ENCODE peak calls at places on chromosomes 16 and 17, in five cellular contexts. One of them, this sample, is unnamed. For H3K9me3, the result is how much of the 10 kb centered on the place peaks cover.

GRCh38 chr17:81515530-81516041 is 3.0 kb upstream of the ACTG1 start:
- DNase-seq in neural progenitor cell: no peak
- DNase-seq in body of pancreas: no peak
- DNase-seq in psoas muscle: peak
- DNase-seq in OCI-LY7: no peak
- DNase-seq in this sample: no peak

GRCh38 chr17:66273391-66273722 is 29.1 kb upstream of the PRKCA start:
- DNase-seq in psoas muscle: no peak
- DNase-seq in OCI-LY7: no peak
- DNase-seq in body of pancreas: no peak
- DNase-seq in neural progenitor cell: no peak
- DNase-seq in this sample: no peak

GRCh38 chr16:11556214-11556819 is 30.4 kb downstream of the LITAF start:
- DNase-seq in psoas muscle: peak
- DNase-seq in neural progenitor cell: no peak
- DNase-seq in body of pancreas: no peak
- DNase-seq in OCI-LY7: no peak
- DNase-seq in this sample: no peak

GRCh38 chr16:10305912-10306311 is 79.9 kb upstream of the ATF7IP2 start:
- DNase-seq in OCI-LY7: no peak
- DNase-seq in psoas muscle: no peak
- DNase-seq in neural progenitor cell: no peak
- DNase-seq in body of pancreas: no peak
- DNase-seq in this sample: no peak

GRCh38 chr17:60230358-60230757 is 80.6 kb downstream of the CA4 start:
- DNase-seq in OCI-LY7: no peak
- DNase-seq in body of pancreas: no peak
- DNase-seq in neural progenitor cell: no peak
- DNase-seq in psoas muscle: no peak
- DNase-seq in this sample: no peak

GRCh38 chr17:82041139-82041814 is 3.8 kb upstream of the DCXR start:
- DNase-seq in psoas muscle: no peak
- DNase-seq in body of pancreas: no peak
- DNase-seq in OCI-LY7: no peak
- DNase-seq in neural progenitor cell: no peak
- DNase-seq in this sample: no peak

GRCh38 chr16:2284797-2285576 is 17.1 kb upstream of the RNPS1 start:
- DNase-seq in body of pancreas: no peak
- DNase-seq in neural progenitor cell: no peak
- DNase-seq in psoas muscle: no peak
- DNase-seq in OCI-LY7: no peak
- DNase-seq in this sample: no peak

GRCh38 chr16:24989417-24989978 is 25.7 kb downstream of the ARHGAP17 start:
- DNase-seq in psoas muscle: no peak
- DNase-seq in neural progenitor cell: no peak
- DNase-seq in OCI-LY7: no peak
- DNase-seq in body of pancreas: no peak
- DNase-seq in this sample: no peak

GRCh38 chr16:19696312-19696711 is 21.7 kb downstream of the KNOP1 start:
- DNase-seq in OCI-LY7: no peak
- DNase-seq in psoas muscle: peak
- DNase-seq in body of pancreas: peak
- DNase-seq in neural progenitor cell: no peak
- DNase-seq in this sample: peak

GRCh38 chr17:77286641-77287431 is 146.1 kb downstream of the SEC14L1 start:
- DNase-seq in neural progenitor cell: no peak
- DNase-seq in OCI-LY7: no peak
- DNase-seq in psoas muscle: peak
- DNase-seq in body of pancreas: peak
- DNase-seq in this sample: no peak

GRCh38 chr16:29898786-29899515 is 399 bp downstream of the SEZ6L2 start:
- DNase-seq in body of pancreas: peak
- DNase-seq in neural progenitor cell: peak
- DNase-seq in OCI-LY7: no peak
- DNase-seq in psoas muscle: peak
- DNase-seq in this sample: no peak

GRCh38 chr16:67942200-67942509 is 1.8 kb downstream of the LCAT start:
- DNase-seq in body of pancreas: peak
- DNase-seq in OCI-LY7: peak
- DNase-seq in psoas muscle: no peak
- DNase-seq in neural progenitor cell: peak
- DNase-seq in this sample: peak

GRCh38 chr17:80527016-80527645 is 17.5 kb upstream of the RPTOR start:
- DNase-seq in neural progenitor cell: no peak
- DNase-seq in OCI-LY7: no peak
- DNase-seq in body of pancreas: no peak
- DNase-seq in psoas muscle: no peak
- DNase-seq in this sample: no peak

GRCh38 chr17:76239538-76240274 is 587 bp downstream of the RNF157 start:
- DNase-seq in neural progenitor cell: peak
- DNase-seq in psoas muscle: no peak
- DNase-seq in OCI-LY7: no peak
- DNase-seq in body of pancreas: no peak
- DNase-seq in this sample: no peak

GRCh38 chr16:9154576-9155410 is 63.3 kb downstream of the HAPSTR1 start:
- DNase-seq in psoas muscle: no peak
- DNase-seq in neural progenitor cell: no peak
- DNase-seq in OCI-LY7: no peak
- DNase-seq in body of pancreas: no peak
- DNase-seq in this sample: no peak

GRCh38 chr17:27569884-27570577 is 61.0 kb upstream of the LGALS9 start:
- DNase-seq in psoas muscle: peak
- DNase-seq in neural progenitor cell: no peak
- DNase-seq in OCI-LY7: no peak
- DNase-seq in body of pancreas: peak
- DNase-seq in this sample: no peak

GRCh38 chr17:77204531-77204930 is 63.8 kb downstream of the SEC14L1 start:
- DNase-seq in psoas muscle: no peak
- DNase-seq in body of pancreas: no peak
- DNase-seq in OCI-LY7: no peak
- DNase-seq in neural progenitor cell: no peak
- DNase-seq in this sample: no peak

GRCh38 chr16:89573826-89574680 is 1.5 kb upstream of the CPNE7 start:
- DNase-seq in body of pancreas: no peak
- DNase-seq in OCI-LY7: no peak
- DNase-seq in neural progenitor cell: no peak
- DNase-seq in psoas muscle: no peak
- DNase-seq in this sample: no peak
- H3K9me3 ChIP-seq in body of pancreas: under half
- H3K9me3 ChIP-seq in OCI-LY7: under half
- H3K9me3 ChIP-seq in neural progenitor cell: under half
- H3K9me3 ChIP-seq in psoas muscle: under half
- H3K9me3 ChIP-seq in this sample: under half

GRCh38 chr16:59394526-59394925 is 660.4 kb upstream of the GOT2 start:
- DNase-seq in psoas muscle: no peak
- DNase-seq in neural progenitor cell: no peak
- DNase-seq in body of pancreas: no peak
- DNase-seq in OCI-LY7: no peak
- DNase-seq in this sample: no peak

GRCh38 chr16:59397638-59398037 is 663.5 kb upstream of the GOT2 start:
- DNase-seq in psoas muscle: no peak
- DNase-seq in OCI-LY7: no peak
- DNase-seq in body of pancreas: no peak
- DNase-seq in neural progenitor cell: no peak
- DNase-seq in this sample: no peak

GRCh38 chr16:59392911-59393310 is 658.8 kb upstream of the GOT2 start:
- DNase-seq in neural progenitor cell: no peak
- DNase-seq in psoas muscle: no peak
- DNase-seq in OCI-LY7: no peak
- DNase-seq in body of pancreas: no peak
- DNase-seq in this sample: no peak
- H3K9me3 ChIP-seq in neural progenitor cell: under half
- H3K9me3 ChIP-seq in psoas muscle: under half
- H3K9me3 ChIP-seq in OCI-LY7: under half
- H3K9me3 ChIP-seq in body of pancreas: under half
- H3K9me3 ChIP-seq in this sample: under half

GRCh38 chr16:35310999-35311398 is 1851.6 kb downstream of the TP53TG3F start:
- DNase-seq in OCI-LY7: no peak
- DNase-seq in psoas muscle: no peak
- DNase-seq in body of pancreas: no peak
- DNase-seq in neural progenitor cell: no peak
- DNase-seq in this sample: no peak

GRCh38 chr16:35314298-35314697 is 1854.9 kb downstream of the TP53TG3F start:
- DNase-seq in OCI-LY7: no peak
- DNase-seq in neural progenitor cell: no peak
- DNase-seq in psoas muscle: no peak
- DNase-seq in body of pancreas: no peak
- DNase-seq in this sample: no peak

GRCh38 chr16:35308674-35309073 is 1849.3 kb downstream of the TP53TG3F start:
- DNase-seq in neural progenitor cell: no peak
- DNase-seq in body of pancreas: no peak
- DNase-seq in OCI-LY7: no peak
- DNase-seq in psoas muscle: no peak
- DNase-seq in this sample: no peak

GRCh38 chr16:35306915-35307314 is 1847.5 kb downstream of the TP53TG3F start:
- DNase-seq in OCI-LY7: no peak
- DNase-seq in body of pancreas: no peak
- DNase-seq in psoas muscle: no peak
- DNase-seq in neural progenitor cell: no peak
- DNase-seq in this sample: no peak

DNA sequence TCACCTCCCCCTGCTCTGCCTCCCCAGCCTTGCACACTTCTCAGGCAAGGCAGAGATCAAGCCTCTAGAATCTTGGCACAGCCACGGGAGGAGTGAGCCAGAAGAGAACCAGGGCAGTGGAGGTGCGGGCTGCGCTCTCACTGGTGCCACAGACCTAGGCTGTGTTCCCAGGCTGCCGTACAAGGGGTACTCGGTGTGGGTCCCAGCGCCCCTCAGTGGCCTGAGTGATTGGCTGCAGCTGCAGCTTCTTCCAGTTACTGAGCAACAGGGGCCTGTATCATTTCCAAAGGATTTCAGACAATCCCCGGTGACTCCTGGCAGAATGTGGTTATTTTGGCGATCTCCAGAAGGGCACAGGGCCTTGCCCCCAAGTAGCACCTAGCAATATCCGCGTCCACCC is 1852.1 kb downstream of the TP53TG3F start:
- DNase-seq in OCI-LY7: no peak
- DNase-seq in body of pancreas: no peak
- DNase-seq in psoas muscle: no peak
- DNase-seq in neural progenitor cell: no peak
- DNase-seq in this sample: no peak
- H3K9me3 ChIP-seq in OCI-LY7: under half
- H3K9me3 ChIP-seq in body of pancreas: under half
- H3K9me3 ChIP-seq in psoas muscle: under half
- H3K9me3 ChIP-seq in neural progenitor cell: under half
- H3K9me3 ChIP-seq in this sample: under half

DNA sequence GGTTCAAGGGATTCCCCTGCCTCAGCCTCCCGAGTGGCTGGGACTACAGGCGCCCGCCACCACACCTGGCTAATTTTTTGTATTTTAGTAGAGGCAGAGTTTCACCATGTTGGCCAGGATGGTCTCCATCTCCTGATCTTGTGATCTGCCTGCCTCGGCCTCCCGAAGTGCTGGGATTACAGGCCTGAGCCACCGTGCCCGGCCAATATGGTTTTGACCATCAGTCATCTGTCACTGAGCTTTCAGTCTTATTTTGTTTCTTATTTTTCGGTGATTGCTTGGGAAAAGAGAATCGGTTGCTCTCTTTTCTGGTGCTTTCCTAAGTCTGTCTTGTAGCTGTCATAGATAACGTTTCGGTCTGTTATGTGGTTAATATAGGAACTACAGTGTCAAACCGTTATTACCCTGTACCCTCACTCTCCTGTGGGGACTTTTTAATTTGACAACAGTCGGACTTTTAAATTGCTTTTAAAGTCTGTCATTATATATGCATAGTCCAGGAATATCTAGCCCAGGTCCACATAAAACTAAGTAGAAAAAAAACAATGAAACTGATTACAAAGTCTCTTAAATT is 453.4 kb downstream of the KCNJ18 start:
- DNase-seq in psoas muscle: peak
- DNase-seq in neural progenitor cell: no peak
- DNase-seq in body of pancreas: no peak
- DNase-seq in OCI-LY7: no peak
- DNase-seq in this sample: peak
- H3K9me3 ChIP-seq in psoas muscle: under half
- H3K9me3 ChIP-seq in neural progenitor cell: under half
- H3K9me3 ChIP-seq in body of pancreas: under half
- H3K9me3 ChIP-seq in OCI-LY7: under half
- H3K9me3 ChIP-seq in this sample: under half

DNA sequence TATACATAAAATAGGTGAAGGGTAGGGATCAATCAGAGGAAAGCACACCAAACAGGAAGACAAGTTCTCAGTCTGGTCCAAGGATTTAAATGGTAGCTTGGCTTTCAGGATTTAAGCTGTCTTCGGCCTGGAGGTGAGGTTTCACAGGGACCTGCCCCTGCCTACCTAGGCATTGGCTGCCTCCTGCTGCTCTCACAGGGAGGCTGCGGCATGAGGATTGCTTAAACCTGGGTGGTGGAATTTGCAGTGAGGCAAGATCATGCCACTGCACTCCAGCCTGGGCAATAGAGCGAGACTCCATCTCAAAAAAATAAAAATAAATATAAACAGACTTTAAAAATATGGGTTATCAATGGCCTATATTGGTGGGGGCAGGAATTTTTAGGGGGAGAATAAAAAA is 114.5 kb downstream of the GAS7 start:
- DNase-seq in body of pancreas: no peak
- DNase-seq in OCI-LY7: no peak
- DNase-seq in neural progenitor cell: no peak
- DNase-seq in psoas muscle: no peak
- DNase-seq in this sample: no peak
- H3K9me3 ChIP-seq in body of pancreas: under half
- H3K9me3 ChIP-seq in OCI-LY7: under half
- H3K9me3 ChIP-seq in neural progenitor cell: under half
- H3K9me3 ChIP-seq in psoas muscle: under half
- H3K9me3 ChIP-seq in this sample: under half

GRCh38 chr17:21677126-21677910 is 15.0 kb upstream of the KCNJ18 start:
- DNase-seq in OCI-LY7: no peak
- DNase-seq in body of pancreas: no peak
- DNase-seq in psoas muscle: no peak
- DNase-seq in neural progenitor cell: no peak
- DNase-seq in this sample: no peak
- H3K9me3 ChIP-seq in OCI-LY7: under half
- H3K9me3 ChIP-seq in body of pancreas: under half
- H3K9me3 ChIP-seq in psoas muscle: under half
- H3K9me3 ChIP-seq in neural progenitor cell: under half
- H3K9me3 ChIP-seq in this sample: under half

GRCh38 chr17:63702223-63702577 is 2.3 kb upstream of the LIMD2 start:
- DNase-seq in OCI-LY7: peak
- DNase-seq in psoas muscle: no peak
- DNase-seq in body of pancreas: no peak
- DNase-seq in neural progenitor cell: no peak
- DNase-seq in this sample: no peak
- H3K9me3 ChIP-seq in OCI-LY7: under half
- H3K9me3 ChIP-seq in psoas muscle: under half
- H3K9me3 ChIP-seq in body of pancreas: under half
- H3K9me3 ChIP-seq in neural progenitor cell: under half
- H3K9me3 ChIP-seq in this sample: under half

GRCh38 chr16:942436-943060 is 28.2 kb downstream of the LMF1 start:
- DNase-seq in OCI-LY7: no peak
- DNase-seq in body of pancreas: no peak
- DNase-seq in psoas muscle: peak
- DNase-seq in neural progenitor cell: no peak
- DNase-seq in this sample: no peak
- H3K9me3 ChIP-seq in OCI-LY7: under half
- H3K9me3 ChIP-seq in body of pancreas: under half
- H3K9me3 ChIP-seq in psoas muscle: under half
- H3K9me3 ChIP-seq in neural progenitor cell: under half
- H3K9me3 ChIP-seq in this sample: under half

This sample was measured in tibial artery.